ENCODE peak calls at places on chromosomes 11 and 22, in nine cellular contexts. One of them, this sample, is unnamed.

GRCh38 chr11:59267196-59267595 is 54.5 kb upstream of the MPEG1 start:
- DNase-seq in left ventricle myocardium inferior: no peak
- DNase-seq in psoas muscle: no peak
- DNase-seq in A549: no peak
- DNase-seq in cardiac fibroblast: no peak
- DNase-seq in heart right ventricle: no peak
- DNase-seq in K562: no peak
- DNase-seq in fibroblast of pulmonary artery: no peak
- DNase-seq in lower leg skin: no peak
- DNase-seq in this sample: no peak

GRCh38 chr11:119990306-119991021 is 147.4 kb downstream of the TRIM29 start:
- DNase-seq in left ventricle myocardium inferior: peak
- DNase-seq in psoas muscle: peak
- DNase-seq in A549: no peak
- DNase-seq in cardiac fibroblast: peak
- DNase-seq in heart right ventricle: peak
- DNase-seq in K562: no peak
- DNase-seq in fibroblast of pulmonary artery: no peak
- DNase-seq in lower leg skin: no peak
- DNase-seq in this sample: no peak

GRCh38 chr11:70557742-70558485 is 159.6 kb downstream of the CTTN start:
- DNase-seq in left ventricle myocardium inferior: no peak
- DNase-seq in psoas muscle: peak
- DNase-seq in A549: no peak
- DNase-seq in cardiac fibroblast: no peak
- DNase-seq in heart right ventricle: no peak
- DNase-seq in K562: no peak
- DNase-seq in fibroblast of pulmonary artery: no peak
- DNase-seq in lower leg skin: no peak
- DNase-seq in this sample: no peak

GRCh38 chr22:37091986-37092385 is 17.5 kb downstream of the TMPRSS6 start:
- DNase-seq in left ventricle myocardium inferior: no peak
- DNase-seq in psoas muscle: no peak
- DNase-seq in A549: no peak
- DNase-seq in cardiac fibroblast: no peak
- DNase-seq in heart right ventricle: no peak
- DNase-seq in K562: no peak
- DNase-seq in fibroblast of pulmonary artery: no peak
- DNase-seq in lower leg skin: no peak
- DNase-seq in this sample: no peak

GRCh38 chr22:40808018-40808841 is 10.9 kb downstream of the SLC25A17 start:
- DNase-seq in left ventricle myocardium inferior: no peak
- DNase-seq in psoas muscle: no peak
- DNase-seq in A549: no peak
- DNase-seq in cardiac fibroblast: peak
- DNase-seq in heart right ventricle: no peak
- DNase-seq in K562: no peak
- DNase-seq in fibroblast of pulmonary artery: peak
- DNase-seq in lower leg skin: no peak
- DNase-seq in this sample: no peak

GRCh38 chr11:3873712-3874349 is 18.4 kb downstream of the STIM1 start:
- DNase-seq in left ventricle myocardium inferior: no peak
- DNase-seq in psoas muscle: no peak
- DNase-seq in A549: no peak
- DNase-seq in cardiac fibroblast: no peak
- DNase-seq in heart right ventricle: no peak
- DNase-seq in K562: no peak
- DNase-seq in fibroblast of pulmonary artery: no peak
- DNase-seq in lower leg skin: no peak
- DNase-seq in this sample: no peak

GRCh38 chr22:30872282-30873041 is 96.1 kb downstream of the MORC2 start:
- DNase-seq in left ventricle myocardium inferior: no peak
- DNase-seq in psoas muscle: no peak
- DNase-seq in A549: no peak
- DNase-seq in cardiac fibroblast: no peak
- DNase-seq in heart right ventricle: peak
- DNase-seq in K562: peak
- DNase-seq in fibroblast of pulmonary artery: no peak
- DNase-seq in lower leg skin: peak
- DNase-seq in this sample: peak

GRCh38 chr11:128589998-128590397 is 2.6 kb upstream of the ETS1 start:
- DNase-seq in left ventricle myocardium inferior: no peak
- DNase-seq in psoas muscle: no peak
- DNase-seq in A549: no peak
- DNase-seq in cardiac fibroblast: no peak
- DNase-seq in heart right ventricle: no peak
- DNase-seq in K562: no peak
- DNase-seq in fibroblast of pulmonary artery: no peak
- DNase-seq in lower leg skin: no peak
- DNase-seq in this sample: no peak

GRCh38 chr22:46087336-46087690 is 63.0 kb upstream of the PPARA start:
- DNase-seq in left ventricle myocardium inferior: no peak
- DNase-seq in psoas muscle: no peak
- DNase-seq in A549: no peak
- DNase-seq in cardiac fibroblast: no peak
- DNase-seq in heart right ventricle: no peak
- DNase-seq in K562: no peak
- DNase-seq in fibroblast of pulmonary artery: no peak
- DNase-seq in lower leg skin: no peak
- DNase-seq in this sample: no peak

GRCh38 chr22:46088541-46089311 is 61.6 kb upstream of the PPARA start:
- DNase-seq in left ventricle myocardium inferior: peak
- DNase-seq in psoas muscle: peak
- DNase-seq in A549: no peak
- DNase-seq in cardiac fibroblast: peak
- DNase-seq in heart right ventricle: peak
- DNase-seq in K562: no peak
- DNase-seq in fibroblast of pulmonary artery: peak
- DNase-seq in lower leg skin: peak
- DNase-seq in this sample: peak

GRCh38 chr22:46089426-46090041 is 60.8 kb upstream of the PPARA start:
- DNase-seq in left ventricle myocardium inferior: peak
- DNase-seq in psoas muscle: peak
- DNase-seq in A549: no peak
- DNase-seq in cardiac fibroblast: no peak
- DNase-seq in heart right ventricle: peak
- DNase-seq in K562: no peak
- DNase-seq in fibroblast of pulmonary artery: no peak
- DNase-seq in lower leg skin: peak
- DNase-seq in this sample: peak

GRCh38 chr22:46086577-46087335 is 63.6 kb upstream of the PPARA start:
- DNase-seq in left ventricle myocardium inferior: peak
- DNase-seq in psoas muscle: peak
- DNase-seq in A549: no peak
- DNase-seq in cardiac fibroblast: no peak
- DNase-seq in heart right ventricle: peak
- DNase-seq in K562: no peak
- DNase-seq in fibroblast of pulmonary artery: no peak
- DNase-seq in lower leg skin: peak
- DNase-seq in this sample: peak

GRCh38 chr22:46087816-46088277 is 62.5 kb upstream of the PPARA start:
- DNase-seq in left ventricle myocardium inferior: peak
- DNase-seq in psoas muscle: peak
- DNase-seq in A549: peak
- DNase-seq in cardiac fibroblast: peak
- DNase-seq in heart right ventricle: peak
- DNase-seq in K562: peak
- DNase-seq in fibroblast of pulmonary artery: peak
- DNase-seq in lower leg skin: peak
- DNase-seq in this sample: peak
- H3K4me3 ChIP-seq in left ventricle myocardium inferior: peak
- H3K4me3 ChIP-seq in psoas muscle: peak
- H3K4me3 ChIP-seq in A549: peak
- H3K4me3 ChIP-seq in cardiac fibroblast: no peak
- H3K4me3 ChIP-seq in heart right ventricle: peak
- H3K4me3 ChIP-seq in K562: peak
- H3K4me3 ChIP-seq in fibroblast of pulmonary artery: no peak
- H3K4me3 ChIP-seq in lower leg skin: no peak
- H3K4me3 ChIP-seq in this sample: no peak

GRCh38 chr22:44991218-44991617 is 18.6 kb downstream of the PHF21B start:
- DNase-seq in left ventricle myocardium inferior: no peak
- DNase-seq in psoas muscle: no peak
- DNase-seq in A549: no peak
- DNase-seq in cardiac fibroblast: no peak
- DNase-seq in heart right ventricle: no peak
- DNase-seq in K562: no peak
- DNase-seq in fibroblast of pulmonary artery: no peak
- DNase-seq in lower leg skin: no peak
- DNase-seq in this sample: no peak

GRCh38 chr22:44990328-44990727 is 19.5 kb downstream of the PHF21B start:
- DNase-seq in left ventricle myocardium inferior: no peak
- DNase-seq in psoas muscle: no peak
- DNase-seq in A549: no peak
- DNase-seq in cardiac fibroblast: no peak
- DNase-seq in heart right ventricle: no peak
- DNase-seq in K562: no peak
- DNase-seq in fibroblast of pulmonary artery: no peak
- DNase-seq in lower leg skin: no peak
- DNase-seq in this sample: no peak

GRCh38 chr22:44985906-44986527 is 23.8 kb downstream of the PHF21B start:
- DNase-seq in left ventricle myocardium inferior: no peak
- DNase-seq in psoas muscle: no peak
- DNase-seq in A549: no peak
- DNase-seq in cardiac fibroblast: no peak
- DNase-seq in heart right ventricle: no peak
- DNase-seq in K562: no peak
- DNase-seq in fibroblast of pulmonary artery: no peak
- DNase-seq in lower leg skin: no peak
- DNase-seq in this sample: no peak

GRCh38 chr22:44990810-44991209 is 19.0 kb downstream of the PHF21B start:
- DNase-seq in left ventricle myocardium inferior: no peak
- DNase-seq in psoas muscle: no peak
- DNase-seq in A549: no peak
- DNase-seq in cardiac fibroblast: no peak
- DNase-seq in heart right ventricle: no peak
- DNase-seq in K562: no peak
- DNase-seq in fibroblast of pulmonary artery: no peak
- DNase-seq in lower leg skin: no peak
- DNase-seq in this sample: no peak

GRCh38 chr22:44988671-44989070 is 21.1 kb downstream of the PHF21B start:
- DNase-seq in left ventricle myocardium inferior: no peak
- DNase-seq in psoas muscle: no peak
- DNase-seq in A549: no peak
- DNase-seq in cardiac fibroblast: no peak
- DNase-seq in heart right ventricle: no peak
- DNase-seq in K562: no peak
- DNase-seq in fibroblast of pulmonary artery: no peak
- DNase-seq in lower leg skin: no peak
- DNase-seq in this sample: no peak
- TF ChIP-seq CTCF in left ventricle myocardium inferior: no peak
- TF ChIP-seq CTCF in psoas muscle: no peak
- TF ChIP-seq CTCF in A549: no peak
- TF ChIP-seq CTCF in cardiac fibroblast: no peak
- TF ChIP-seq CTCF in heart right ventricle: no peak
- TF ChIP-seq CTCF in K562: peak
- TF ChIP-seq CTCF in fibroblast of pulmonary artery: no peak
- TF ChIP-seq CTCF in lower leg skin: no peak
- TF ChIP-seq CTCF in this sample: no peak

GRCh38 chr11:125883375-125883774 is 4.1 kb upstream of the HYLS1 start:
- DNase-seq in left ventricle myocardium inferior: no peak
- DNase-seq in psoas muscle: no peak
- DNase-seq in A549: no peak
- DNase-seq in cardiac fibroblast: no peak
- DNase-seq in heart right ventricle: no peak
- DNase-seq in K562: no peak
- DNase-seq in fibroblast of pulmonary artery: no peak
- DNase-seq in lower leg skin: no peak
- DNase-seq in this sample: no peak

GRCh38 chr11:125890447-125891100 is 3.1 kb downstream of the HYLS1 start:
- DNase-seq in left ventricle myocardium inferior: no peak
- DNase-seq in psoas muscle: no peak
- DNase-seq in A549: no peak
- DNase-seq in cardiac fibroblast: no peak
- DNase-seq in heart right ventricle: no peak
- DNase-seq in K562: peak
- DNase-seq in fibroblast of pulmonary artery: no peak
- DNase-seq in lower leg skin: no peak
- DNase-seq in this sample: no peak

GRCh38 chr11:125886997-125887372 is 483 bp upstream of the HYLS1 start:
- DNase-seq in left ventricle myocardium inferior: peak
- DNase-seq in psoas muscle: peak
- DNase-seq in A549: peak
- DNase-seq in cardiac fibroblast: peak
- DNase-seq in heart right ventricle: peak
- DNase-seq in K562: no peak
- DNase-seq in fibroblast of pulmonary artery: peak
- DNase-seq in lower leg skin: peak
- DNase-seq in this sample: peak

GRCh38 chr11:125892071-125892470 is 4.6 kb downstream of the HYLS1 start:
- DNase-seq in left ventricle myocardium inferior: no peak
- DNase-seq in psoas muscle: no peak
- DNase-seq in A549: peak
- DNase-seq in cardiac fibroblast: no peak
- DNase-seq in heart right ventricle: no peak
- DNase-seq in K562: no peak
- DNase-seq in fibroblast of pulmonary artery: no peak
- DNase-seq in lower leg skin: no peak
- DNase-seq in this sample: no peak

GRCh38 chr11:125887373-125888324 is at the start of gene HYLS1:
- DNase-seq in left ventricle myocardium inferior: peak
- DNase-seq in psoas muscle: peak
- DNase-seq in A549: peak
- DNase-seq in cardiac fibroblast: peak
- DNase-seq in heart right ventricle: peak
- DNase-seq in K562: peak
- DNase-seq in fibroblast of pulmonary artery: peak
- DNase-seq in lower leg skin: peak
- DNase-seq in this sample: peak
- H3K4me3 ChIP-seq in left ventricle myocardium inferior: peak
- H3K4me3 ChIP-seq in psoas muscle: peak
- H3K4me3 ChIP-seq in A549: peak
- H3K4me3 ChIP-seq in cardiac fibroblast: peak
- H3K4me3 ChIP-seq in heart right ventricle: peak
- H3K4me3 ChIP-seq in K562: peak
- H3K4me3 ChIP-seq in fibroblast of pulmonary artery: peak
- H3K4me3 ChIP-seq in lower leg skin: peak
- H3K4me3 ChIP-seq in this sample: peak

GRCh38 chr11:122755941-122756340 is 82.4 kb upstream of the CRTAM start:
- DNase-seq in left ventricle myocardium inferior: no peak
- DNase-seq in psoas muscle: no peak
- DNase-seq in A549: no peak
- DNase-seq in cardiac fibroblast: no peak
- DNase-seq in heart right ventricle: no peak
- DNase-seq in K562: no peak
- DNase-seq in fibroblast of pulmonary artery: peak
- DNase-seq in lower leg skin: no peak
- DNase-seq in this sample: no peak

GRCh38 chr11:122754553-122755322 is 83.6 kb upstream of the CRTAM start:
- DNase-seq in left ventricle myocardium inferior: no peak
- DNase-seq in psoas muscle: no peak
- DNase-seq in A549: no peak
- DNase-seq in cardiac fibroblast: no peak
- DNase-seq in heart right ventricle: no peak
- DNase-seq in K562: peak
- DNase-seq in fibroblast of pulmonary artery: peak
- DNase-seq in lower leg skin: no peak
- DNase-seq in this sample: no peak

GRCh38 chr11:122755409-122755808 is 82.9 kb upstream of the CRTAM start:
- DNase-seq in left ventricle myocardium inferior: no peak
- DNase-seq in psoas muscle: no peak
- DNase-seq in A549: no peak
- DNase-seq in cardiac fibroblast: peak
- DNase-seq in heart right ventricle: no peak
- DNase-seq in K562: peak
- DNase-seq in fibroblast of pulmonary artery: peak
- DNase-seq in lower leg skin: no peak
- DNase-seq in this sample: no peak

GRCh38 chr11:122757201-122757600 is 81.1 kb upstream of the CRTAM start:
- DNase-seq in left ventricle myocardium inferior: no peak
- DNase-seq in psoas muscle: no peak
- DNase-seq in A549: no peak
- DNase-seq in cardiac fibroblast: no peak
- DNase-seq in heart right ventricle: no peak
- DNase-seq in K562: no peak
- DNase-seq in fibroblast of pulmonary artery: no peak
- DNase-seq in lower leg skin: no peak
- DNase-seq in this sample: no peak

GRCh38 chr11:122756417-122756816 is 81.9 kb upstream of the CRTAM start:
- DNase-seq in left ventricle myocardium inferior: peak
- DNase-seq in psoas muscle: no peak
- DNase-seq in A549: no peak
- DNase-seq in cardiac fibroblast: no peak
- DNase-seq in heart right ventricle: no peak
- DNase-seq in K562: no peak
- DNase-seq in fibroblast of pulmonary artery: no peak
- DNase-seq in lower leg skin: no peak
- DNase-seq in this sample: peak
- TF ChIP-seq CTCF in left ventricle myocardium inferior: peak
- TF ChIP-seq CTCF in psoas muscle: no peak
- TF ChIP-seq CTCF in A549: no peak
- TF ChIP-seq CTCF in cardiac fibroblast: peak
- TF ChIP-seq CTCF in heart right ventricle: no peak
- TF ChIP-seq CTCF in K562: peak
- TF ChIP-seq CTCF in fibroblast of pulmonary artery: peak
- TF ChIP-seq CTCF in lower leg skin: no peak
- TF ChIP-seq CTCF in this sample: no peak